ENCODE peak calls at places on chromosomes 11 and 22, in eight cellular contexts. Q is uterus; Z is anterior cingulate cortex; U is GM04504; I is stimulated activated CD4-positive, alpha-beta T cell treated with anti-CD3 and anti-CD28 coated beads, Interleukin-15, amount 100 ng/mL, for 1 hour; R is DMS79 treated with DMSO at 0.1 percent for 48 hours; D is ELR; J is osteoblast. V is an unnamed sample.

GRCh38 chr11:66230171-66230570 is 38.3 kb upstream of the RAB1B start:
- DNase-seq in Q (no peak), Z (no peak), U (no peak), I (no peak), R (no peak), D (no peak), J (peak; percentile 17), V (no peak)

GRCh38 chr11:112298535-112298934 is 37.9 kb upstream of the PLET1 start:
- DNase-seq in Q (no peak), Z (no peak), U (no peak), I (no peak), R (no peak), D (no peak), J (no peak), V (peak; percentile 9)

GRCh38 chr11:129720994-129721393 is 94.7 kb upstream of the TMEM45B start:
- DNase-seq in Q (no peak), Z (no peak), U (no peak), I (no peak), R (no peak), D (no peak), J (no peak), V (no peak)

GRCh38 chr22:45997077-45997774 is 20.3 kb upstream of the WNT7B start:
- DNase-seq in Q (peak; percentile 95), Z (peak; percentile 61), U (peak; percentile 98), I (no peak), R (no peak), D (peak; percentile 94), J (peak; percentile 99), V (peak; percentile 37)

GRCh38 chr11:119816660-119817059 is 87.7 kb upstream of the NECTIN1 start:
- DNase-seq in Q (no peak), Z (no peak), U (no peak), I (no peak), R (no peak), D (no peak), J (no peak), V (no peak)

GRCh38 chr11:108768370-108768769 is 103.5 kb downstream of the DDX10 start:
- DNase-seq in Q (no peak), Z (no peak), U (no peak), I (no peak), R (no peak), D (no peak), J (no peak), V (no peak)

GRCh38 chr11:117419915-117420485 is 92.3 kb downstream of the CEP164 start:
- DNase-seq in Q (no peak), Z (no peak), U (no peak), I (no peak), R (no peak), D (no peak), J (no peak), V (no peak)

GRCh38 chr11:69496202-69496557 is 14.7 kb downstream of the LINC01488 start:
- DNase-seq in Q (no peak), Z (no peak), U (no peak), I (no peak), R (no peak), D (no peak), J (no peak), V (no peak)

V was measured in nucleus accumbens.